ENCODE peak calls at places on chromosomes 6 and 20, in five cellular contexts. Y is endothelial cell, Q is NCI-H1092, I is esophagus squamous epithelium, P is NCI-H2171 treated with DMSO at 0.1 percent for 48 hours. J is an unnamed sample.

GRCh38 chr6:73180718-73181619 is 44.3 kb downstream of the KHDC1L start:
- DNase-seq in Y (no peak), I (no peak), Q (no peak), P (peak; percentile 75), J (peak; percentile 42)

GRCh38 chr20:8657664-8658063 is 411.2 kb upstream of the PLCB4 start:
- DNase-seq in Q (no peak), P (no peak), I (no peak), Y (no peak), J (no peak)

GRCh38 chr20:46931699-46932098 is 37.1 kb downstream of the EYA2 start:
- DNase-seq in I (no peak), Y (no peak), P (no peak), Q (no peak), J (no peak)

GRCh38 chr20:33576432-33576883 is 85.7 kb upstream of the C20orf144 start:
- DNase-seq in Y (no peak), P (peak; percentile 89), Q (peak; percentile 50), I (no peak), J (no peak)

GRCh38 chr20:31712564-31713311 is 9.9 kb downstream of the BCL2L1 start:
- DNase-seq in Q (no peak), I (no peak), Y (no peak), P (no peak), J (no peak)

GRCh38 chr6:143971453-143971852 is 36.6 kb downstream of the PLAGL1 start:
- DNase-seq in P (no peak), Q (no peak), I (no peak), Y (no peak), J (no peak)

GRCh38 chr6:149031545-149032317 is 284.9 kb downstream of the UST start:
- DNase-seq in Y (no peak), Q (no peak), P (no peak), I (no peak), J (no peak)

GRCh38 chr6:25963426-25964123 is 973 bp downstream of the TRIM38 start:
- DNase-seq in I (no peak), Y (no peak), P (no peak), Q (no peak), J (peak; percentile 38)

GRCh38 chr6:38262609-38263008 is 377.1 kb downstream of the BTBD9 start:
- DNase-seq in I (no peak), P (no peak), Q (no peak), Y (no peak), J (no peak)

GRCh38 chr6:158011980-158012566 is 30.4 kb downstream of the SYNJ2 start:
- DNase-seq in I (no peak), Y (no peak), Q (no peak), P (no peak), J (no peak)

GRCh38 chr6:161498359-161498758 is 224.5 kb upstream of the AGPAT4 start:
- DNase-seq in Q (peak; percentile 53), P (peak; percentile 46), I (no peak), Y (peak; percentile 17), J (no peak)

GRCh38 chr6:63634630-63635029 is 972 bp upstream of the PHF3 start:
- DNase-seq in Q (no peak), Y (no peak), P (no peak), I (no peak), J (no peak)